ENCODE peak calls at places on chromosomes 6 and 20, in four cellular contexts. One of them, this sample, is unnamed.

GRCh38 chr6:16472349-16473069 is 234.1 kb downstream of the GMPR start:
- DNase-seq in mucosa of descending colon: no peak
- DNase-seq in COR-L47: no peak
- DNase-seq in ACHN: no peak
- DNase-seq in this sample: no peak

GRCh38 chr6:11492444-11493300 is 44.9 kb upstream of the TMEM170B start:
- DNase-seq in mucosa of descending colon: no peak
- DNase-seq in COR-L47: no peak
- DNase-seq in ACHN: no peak
- DNase-seq in this sample: no peak

GRCh38 chr20:63366658-63367360 is 5.7 kb upstream of the CHRNA4 start:
- DNase-seq in mucosa of descending colon: no peak
- DNase-seq in COR-L47: peak; percentile 34
- DNase-seq in ACHN: no peak
- DNase-seq in this sample: no peak

GRCh38 chr20:51678041-51678697 is 90.0 kb downstream of the ATP9A start:
- DNase-seq in mucosa of descending colon: no peak
- DNase-seq in COR-L47: no peak
- DNase-seq in ACHN: no peak
- DNase-seq in this sample: peak; percentile 36

GRCh38 chr6:170006524-170007467 is 255.4 kb downstream of the ERMARD start:
- DNase-seq in mucosa of descending colon: no peak
- DNase-seq in COR-L47: peak; percentile 91
- DNase-seq in ACHN: no peak
- DNase-seq in this sample: no peak

GRCh38 chr6:132812756-132813172 is 1.6 kb upstream of the RPS12 start:
- DNase-seq in mucosa of descending colon: no peak
- DNase-seq in COR-L47: no peak
- DNase-seq in ACHN: no peak
- DNase-seq in this sample: no peak

GRCh38 chr20:33522256-33522820 is 32.4 kb downstream of the CBFA2T2 start:
- DNase-seq in mucosa of descending colon: no peak
- DNase-seq in COR-L47: no peak
- DNase-seq in ACHN: no peak
- DNase-seq in this sample: no peak

GRCh38 chr6:159074120-159074684 is 29.4 kb upstream of the TAGAP start:
- DNase-seq in mucosa of descending colon: no peak
- DNase-seq in COR-L47: no peak
- DNase-seq in ACHN: peak; percentile 19
- DNase-seq in this sample: no peak

GRCh38 chr6:36874443-36875249 is at the start of gene PPIL1:
- DNase-seq in mucosa of descending colon: peak; percentile 87
- DNase-seq in COR-L47: peak; percentile 100
- DNase-seq in ACHN: peak; percentile 86
- DNase-seq in this sample: peak; percentile 88

GRCh38 chr20:53839423-53840176 is 230.8 kb downstream of the BCAS1 start:
- DNase-seq in mucosa of descending colon: peak; percentile 85
- DNase-seq in COR-L47: no peak
- DNase-seq in ACHN: no peak
- DNase-seq in this sample: peak; percentile 71

GRCh38 chr6:137415127-137415833 is 78.9 kb downstream of the OLIG3 start:
- DNase-seq in mucosa of descending colon: no peak
- DNase-seq in COR-L47: no peak
- DNase-seq in ACHN: peak; percentile 71
- DNase-seq in this sample: peak; percentile 74

GRCh38 chr6:46734867-46735719 is at the start of gene PLA2G7:
- DNase-seq in mucosa of descending colon: peak; percentile 46
- DNase-seq in COR-L47: peak; percentile 22
- DNase-seq in ACHN: no peak
- DNase-seq in this sample: peak; percentile 17

GRCh38 chr6:2021713-2022125 is 223.7 kb downstream of the GMDS start:
- DNase-seq in mucosa of descending colon: peak; percentile 85
- DNase-seq in COR-L47: peak; percentile 97
- DNase-seq in ACHN: no peak
- DNase-seq in this sample: peak; percentile 39

GRCh38 chr6:71967436-71967835 is 81.1 kb downstream of the RIMS1 start:
- DNase-seq in mucosa of descending colon: no peak
- DNase-seq in COR-L47: no peak
- DNase-seq in ACHN: no peak
- DNase-seq in this sample: no peak

GRCh38 chr6:157021267-157022021 is 244.3 kb downstream of the ARID1B start:
- DNase-seq in mucosa of descending colon: peak; percentile 96
- DNase-seq in COR-L47: peak; percentile 64
- DNase-seq in ACHN: peak; percentile 76
- DNase-seq in this sample: peak; percentile 91

GRCh38 chr6:54465649-54466300 is 157.5 kb downstream of the TINAG start:
- DNase-seq in mucosa of descending colon: no peak
- DNase-seq in COR-L47: no peak
- DNase-seq in ACHN: no peak
- DNase-seq in this sample: no peak

GRCh38 chr6:24910331-24910849 is 25.4 kb downstream of the RIPOR2 start:
- DNase-seq in mucosa of descending colon: peak; percentile 56
- DNase-seq in COR-L47: no peak
- DNase-seq in ACHN: no peak
- DNase-seq in this sample: no peak

GRCh38 chr6:122853259-122853995 is 64.4 kb downstream of the SMPDL3A start:
- DNase-seq in mucosa of descending colon: no peak
- DNase-seq in COR-L47: no peak
- DNase-seq in ACHN: no peak
- DNase-seq in this sample: no peak

GRCh38 chr6:140275725-140276124 is 901.3 kb upstream of the CITED2 start:
- DNase-seq in mucosa of descending colon: no peak
- DNase-seq in COR-L47: no peak
- DNase-seq in ACHN: no peak
- DNase-seq in this sample: no peak

GRCh38 chr6:106631356-106631755 is 2.0 kb downstream of the QRSL1 start:
- DNase-seq in mucosa of descending colon: no peak
- DNase-seq in COR-L47: no peak
- DNase-seq in ACHN: no peak
- DNase-seq in this sample: no peak

GRCh38 chr20:4929686-4930397 is 71.5 kb downstream of the SLC23A2 start:
- DNase-seq in mucosa of descending colon: no peak
- DNase-seq in COR-L47: no peak
- DNase-seq in ACHN: no peak
- DNase-seq in this sample: no peak

GRCh38 chr6:47922391-47922790 is 140.6 kb downstream of the OPN5 start:
- DNase-seq in mucosa of descending colon: no peak
- DNase-seq in COR-L47: no peak
- DNase-seq in ACHN: no peak
- DNase-seq in this sample: no peak

GRCh38 chr6:39082310-39082709 is 32.7 kb downstream of the SAYSD1 start:
- DNase-seq in mucosa of descending colon: no peak
- DNase-seq in COR-L47: no peak
- DNase-seq in ACHN: no peak
- DNase-seq in this sample: no peak

GRCh38 chr6:71040043-71040442 is 83.2 kb upstream of the B3GAT2 start:
- DNase-seq in mucosa of descending colon: no peak
- DNase-seq in COR-L47: peak; percentile 44
- DNase-seq in ACHN: no peak
- DNase-seq in this sample: no peak

GRCh38 chr6:45724511-45724910 is 291.1 kb downstream of the CLIC5 start:
- DNase-seq in mucosa of descending colon: no peak
- DNase-seq in COR-L47: no peak
- DNase-seq in ACHN: no peak
- DNase-seq in this sample: no peak

GRCh38 chr20:41135187-41135887 is 2.0 kb upstream of the PLCG1 start:
- DNase-seq in mucosa of descending colon: no peak
- DNase-seq in COR-L47: peak; percentile 40
- DNase-seq in ACHN: peak; percentile 30
- DNase-seq in this sample: peak; percentile 66

GRCh38 chr20:31494131-31494530 is 19.0 kb downstream of the REM1 start:
- DNase-seq in mucosa of descending colon: no peak
- DNase-seq in COR-L47: no peak
- DNase-seq in ACHN: peak; percentile 31
- DNase-seq in this sample: peak; percentile 33

This sample was measured in body of pancreas.